ENCODE peak calls at places on chromosomes 2 and 18, in eight cellular contexts. G is T1000; P is DMS153; C is stimulated activated CD4-positive, alpha-beta T cell treated with anti-CD3 and anti-CD28 coated beads, TNF-alpha, amount 100 ng/mL, for 4 hours; F is astrocyte of the spinal cord; X is NCI-H345; B is OCI-M1; O is T-helper 2 cell. Y is an unnamed sample.

GRCh38 chr18:55114856-55115255 is 155.6 kb upstream of the CCDC68 start:
- DNase-seq in G (no peak), P (no peak), C (no peak), F (no peak), X (no peak), B (no peak), O (no peak), Y (no peak)

GRCh38 chr2:67797801-67798535 is 264.8 kb downstream of the C1D start:
- DNase-seq in G (no peak), P (peak), C (no peak), F (peak), X (peak), B (no peak), O (no peak), Y (peak)

GRCh38 chr18:46070683-46071614 is 1.1 kb downstream of the PSTPIP2 start:
- DNase-seq in G (no peak), P (no peak), C (no peak), F (no peak), X (no peak), B (peak), O (no peak), Y (no peak)

GRCh38 chr2:43370146-43370545 is 143.7 kb upstream of the ZFP36L2 start:
- DNase-seq in G (no peak), P (peak), C (no peak), F (no peak), X (no peak), B (no peak), O (no peak), Y (no peak)

GRCh38 chr2:192035731-192036442 is 158.8 kb downstream of the TMEFF2 start:
- DNase-seq in G (no peak), P (no peak), C (no peak), F (peak), X (no peak), B (peak), O (no peak), Y (peak)

GRCh38 chr18:55844373-55844772 is 256.4 kb upstream of the TCF4 start:
- DNase-seq in G (no peak), P (no peak), C (no peak), F (no peak), X (no peak), B (no peak), O (no peak), Y (no peak)

GRCh38 chr2:140696449-140696848 is 1434.4 kb downstream of the LRP1B start:
- DNase-seq in G (no peak), P (no peak), C (no peak), F (no peak), X (no peak), B (no peak), O (no peak), Y (no peak)

GRCh38 chr18:76620326-76620813 is 125.3 kb upstream of the ZNF516 start:
- DNase-seq in G (no peak), P (peak), C (no peak), F (peak), X (no peak), B (peak), O (no peak), Y (no peak)

GRCh38 chr18:12811191-12811950 is 72.7 kb downstream of the PTPN2 start:
- DNase-seq in G (no peak), P (no peak), C (no peak), F (no peak), X (no peak), B (no peak), O (no peak), Y (peak)

GRCh38 chr2:225122582-225123486 is 80.6 kb upstream of the DOCK10 start:
- DNase-seq in G (peak), P (no peak), C (no peak), F (peak), X (peak), B (peak), O (no peak), Y (no peak)

GRCh38 chr2:32780961-32781360 is 153.1 kb downstream of the TTC27 start:
- DNase-seq in G (no peak), P (no peak), C (no peak), F (no peak), X (no peak), B (peak), O (no peak), Y (no peak)

GRCh38 chr2:105399207-105399861 is 483 bp upstream of the FHL2 start:
- DNase-seq in G (no peak), P (peak), C (no peak), F (no peak), X (no peak), B (no peak), O (no peak), Y (no peak)

Y was measured in HT1080.